ENCODE peak calls at places on chromosomes 12 and 14, in six cellular contexts. X is Calu3; H is progenitor cell of endocrine pancreas; M is CD4-positive, alpha-beta T cell; K is NB4; S is ovary. B is an unnamed sample.

GRCh38 chr14:63867926-63868921 is 15.4 kb downstream of the SYNE2 start:
- DNase-seq in X (no peak), H (no peak), M (no peak), K (no peak), S (no peak), B (no peak)

GRCh38 chr14:75823334-75823733 is 158.5 kb downstream of the TGFB3 start:
- DNase-seq in X (no peak), H (no peak), M (no peak), K (no peak), S (no peak), B (no peak)

GRCh38 chr14:38419579-38419978 is 163.7 kb upstream of the CLEC14A start:
- DNase-seq in X (no peak), H (no peak), M (no peak), K (no peak), S (no peak), B (no peak)

GRCh38 chr14:104395941-104396681 is 183.5 kb upstream of the C14orf180 start:
- DNase-seq in X (no peak), H (no peak), M (no peak), K (no peak), S (no peak), B (no peak)

GRCh38 chr12:109573914-109574244 is 285 bp downstream of the MVK start:
- DNase-seq in X (no peak), H (no peak), M (no peak), K (no peak), S (no peak), B (no peak)

GRCh38 chr12:31362759-31363415 is 36.9 kb upstream of the SINHCAF start:
- DNase-seq in X (peak; percentile 40), H (no peak), M (no peak), K (peak; percentile 93), S (no peak), B (peak; percentile 57)

GRCh38 chr14:54226103-54226502 is 170.7 kb upstream of the CDKN3 start:
- DNase-seq in X (no peak), H (no peak), M (no peak), K (no peak), S (no peak), B (no peak)

GRCh38 chr12:105955976-105956375 is 182.8 kb downstream of the NUAK1 start:
- DNase-seq in X (no peak), H (no peak), M (no peak), K (no peak), S (no peak), B (no peak)

GRCh38 chr12:93447555-93448265 is 6.0 kb upstream of the UBE2N start:
- DNase-seq in X (no peak), H (no peak), M (no peak), K (peak; percentile 47), S (no peak), B (no peak)

GRCh38 chr12:49667319-49668090 is 39.7 kb downstream of the FMNL3 start:
- DNase-seq in X (no peak), H (no peak), M (no peak), K (no peak), S (peak; percentile 12), B (no peak)

GRCh38 chr12:65948320-65949008 is 124.2 kb downstream of the HMGA2 start:
- DNase-seq in X (peak; percentile 86), H (no peak), M (no peak), K (no peak), S (peak; percentile 62), B (no peak)

GRCh38 chr12:19018302-19018980 is 111.1 kb upstream of the PLEKHA5 start:
- DNase-seq in X (peak; percentile 12), H (no peak), M (no peak), K (no peak), S (no peak), B (no peak)

GRCh38 chr12:105670664-105671063 is 340.2 kb downstream of the C12orf75 start:
- DNase-seq in X (no peak), H (no peak), M (no peak), K (no peak), S (no peak), B (no peak)

GRCh38 chr14:22565391-22565945 is 23.6 kb downstream of the DAD1 start:
- DNase-seq in X (no peak), H (no peak), M (no peak), K (no peak), S (no peak), B (no peak)

GRCh38 chr12:29750131-29750927 is 33.4 kb downstream of the TMTC1 start:
- DNase-seq in X (no peak), H (no peak), M (no peak), K (no peak), S (no peak), B (no peak)

GRCh38 chr14:64060648-64061096 is 207.9 kb downstream of the SYNE2 start:
- DNase-seq in X (peak; percentile 34), H (no peak), M (no peak), K (peak; percentile 44), S (no peak), B (peak; percentile 50)

GRCh38 chr12:27332407-27333310 is at the start of gene BMAL2:
- DNase-seq in X (peak; percentile 67), H (peak; percentile 66), M (no peak), K (peak; percentile 86), S (peak; percentile 50), B (no peak)

GRCh38 chr14:67704484-67705089 is 2.9 kb downstream of the RDH12 start:
- DNase-seq in X (peak; percentile 62), H (no peak), M (peak; percentile 9), K (peak; percentile 77), S (no peak), B (no peak)

GRCh38 chr12:117686911-117687377 is 281.8 kb downstream of the KSR2 start:
- DNase-seq in X (peak; percentile 34), H (no peak), M (no peak), K (no peak), S (no peak), B (no peak)

GRCh38 chr14:65927871-65928270 is 515.3 kb downstream of the FUT8 start:
- DNase-seq in X (peak; percentile 6), H (peak; percentile 28), M (peak; percentile 54), K (no peak), S (no peak), B (peak; percentile 56)

GRCh38 chr12:95216704-95217376 is 427 bp downstream of the FGD6 start:
- DNase-seq in X (no peak), H (no peak), M (no peak), K (no peak), S (no peak), B (no peak)

GRCh38 chr12:44389038-44389437 is 487.1 kb downstream of the NELL2 start:
- DNase-seq in X (no peak), H (no peak), M (no peak), K (no peak), S (no peak), B (no peak)

GRCh38 chr12:101298426-101298825 is 18.5 kb downstream of the UTP20 start:
- DNase-seq in X (no peak), H (no peak), M (no peak), K (no peak), S (no peak), B (no peak)

GRCh38 chr12:54017027-54017788 is 8.4 kb downstream of the HOXC8 start:
- DNase-seq in X (peak; percentile 46), H (no peak), M (no peak), K (peak; percentile 68), S (no peak), B (no peak)
- TF ChIP-seq CTCF in X (no peak), H (no peak), M (no peak), K (no peak), S (no peak), B (no peak)

DNA sequence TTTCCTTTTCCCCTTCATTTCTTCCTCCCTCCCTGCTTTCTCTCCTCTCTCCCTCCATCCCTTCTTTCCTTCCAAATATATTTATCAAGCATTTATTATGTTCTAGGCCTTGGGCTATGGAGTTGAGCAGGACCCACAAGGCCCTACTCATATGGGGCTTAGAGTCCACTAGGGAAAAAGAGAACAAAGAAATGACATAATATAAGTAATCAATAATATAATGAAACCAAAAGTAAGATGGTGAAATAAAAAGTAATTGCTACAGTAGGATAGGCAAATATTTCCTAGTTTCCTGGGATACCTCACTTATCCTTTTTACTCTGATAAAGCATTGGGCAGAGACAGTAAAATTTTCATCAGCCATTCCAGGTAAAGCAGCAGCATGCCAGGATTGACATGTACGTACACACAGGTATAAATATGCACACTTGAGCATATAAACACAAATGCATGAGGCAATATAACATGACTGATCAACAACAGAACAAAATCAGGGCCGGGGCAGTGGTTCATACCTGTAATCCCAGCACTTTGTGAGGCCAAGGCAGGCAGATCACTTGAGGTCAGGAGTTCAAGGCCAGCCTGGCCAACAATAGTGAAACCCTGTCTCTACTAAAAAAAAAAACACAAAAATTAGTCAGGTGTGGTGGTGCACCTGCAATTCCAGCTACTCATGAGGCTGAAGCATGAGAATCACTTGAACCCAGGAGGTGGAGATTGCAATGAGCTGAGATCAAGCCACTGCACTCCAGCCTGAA is 35.5 kb upstream of the CSRP2 start:
- DNase-seq in X (no peak), H (no peak), M (no peak), K (no peak), S (no peak), B (no peak)
- TF ChIP-seq CTCF in X (no peak), H (no peak), M (no peak), K (no peak), S (no peak), B (no peak)

GRCh38 chr12:107229827-107230226 is 136.5 kb upstream of the CRY1 start:
- DNase-seq in X (no peak), H (no peak), M (no peak), K (no peak), S (no peak), B (no peak)

GRCh38 chr12:107225626-107226025 is 132.3 kb upstream of the CRY1 start:
- DNase-seq in X (no peak), H (no peak), M (no peak), K (no peak), S (no peak), B (no peak)

GRCh38 chr12:107231269-107231668 is 137.9 kb upstream of the CRY1 start:
- DNase-seq in X (no peak), H (no peak), M (no peak), K (no peak), S (no peak), B (no peak)

GRCh38 chr12:107223816-107224215 is 130.5 kb upstream of the CRY1 start:
- DNase-seq in X (no peak), H (no peak), M (no peak), K (no peak), S (no peak), B (no peak)

DNA sequence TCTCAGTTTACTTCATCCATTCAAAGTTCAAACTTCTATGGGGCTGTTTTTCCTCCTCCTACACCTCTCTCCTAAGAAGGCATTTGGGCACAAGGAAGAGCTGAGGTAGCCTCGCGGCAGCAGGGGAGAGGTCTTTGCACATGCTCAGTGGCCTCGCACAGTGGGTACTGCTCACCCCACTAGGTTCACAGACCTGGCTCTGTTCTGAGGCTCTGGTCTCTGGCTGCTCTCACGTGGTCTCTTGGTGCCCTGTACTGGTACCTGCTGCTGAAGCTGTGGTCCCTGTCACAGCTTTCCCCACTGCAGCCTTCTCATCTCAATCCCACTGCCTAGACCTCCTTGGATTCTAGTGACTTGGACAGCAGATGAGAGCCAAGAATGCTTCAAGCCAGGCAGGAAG is 134.7 kb upstream of the CRY1 start:
- DNase-seq in X (no peak), H (no peak), M (no peak), K (no peak), S (no peak), B (no peak)
- TF ChIP-seq CTCF in X (no peak), H (no peak), M (no peak), K (no peak), S (no peak), B (no peak)

DNA sequence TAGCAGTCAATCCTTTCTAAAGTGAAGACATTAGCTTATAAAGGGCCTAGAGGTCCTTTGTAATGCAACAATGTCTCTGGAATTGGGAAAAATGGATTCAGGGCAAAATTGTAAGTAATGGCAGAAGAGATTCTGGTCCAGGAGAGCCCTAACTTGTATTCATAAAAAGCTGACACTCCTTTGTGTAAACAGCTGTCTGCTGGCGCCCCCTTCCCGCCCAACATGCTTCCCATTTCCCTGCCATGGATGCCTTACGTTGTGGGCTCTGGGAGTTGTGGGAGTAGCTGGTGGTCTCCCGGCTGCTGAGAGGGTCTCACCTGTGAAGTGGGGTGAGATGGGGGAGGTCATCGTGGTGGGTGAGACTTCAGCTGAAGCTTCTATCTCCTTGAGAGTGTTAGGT is 2.3 kb downstream of the ACRBP start:
- DNase-seq in X (no peak), H (no peak), M (no peak), K (no peak), S (peak; percentile 51), B (peak; percentile 72)
- TF ChIP-seq CTCF in X (no peak), H (peak; percentile 12), M (no peak), K (no peak), S (no peak), B (no peak)

B was measured in Peyer's patch.